ENCODE peak calls at places on chromosomes 16 and 17, in seven cellular contexts. O is heart right ventricle; I is keratinocyte; Q is CD4-positive, alpha-beta T cell; Y is AG09309; C is upper lobe of left lung; P is HFFc6. A is an unnamed sample.

GRCh38 chr17:64163468-64163867 is 33.5 kb upstream of the ERN1 start:
- DNase-seq in P (no peak), I (no peak), O (no peak), C (no peak), Q (no peak), Y (no peak), A (no peak)

GRCh38 chr16:59192551-59193199 is 458.6 kb upstream of the GOT2 start:
- DNase-seq in Y (no peak), I (no peak), P (peak; percentile 9), O (peak; percentile 6), Q (no peak), C (no peak), A (no peak)

GRCh38 chr17:73638556-73638955 is 5.7 kb downstream of the SDK2 start:
- DNase-seq in Q (no peak), O (no peak), I (no peak), P (no peak), C (no peak), Y (no peak), A (no peak)

GRCh38 chr17:5121186-5121841 is 5.5 kb downstream of the USP6 start:
- DNase-seq in I (no peak), P (no peak), Y (no peak), C (no peak), O (no peak), Q (no peak), A (no peak)

GRCh38 chr17:58677204-58677880 is 14.5 kb downstream of the TEX14 start:
- DNase-seq in I (no peak), P (peak; percentile 54), Y (no peak), O (no peak), Q (no peak), C (no peak), A (peak; percentile 44)

GRCh38 chr16:88315543-88316105 is 67.1 kb upstream of the ZNF469 start:
- DNase-seq in P (peak; percentile 37), C (no peak), I (no peak), Y (no peak), Q (no peak), O (peak; percentile 31), A (no peak)

GRCh38 chr17:66675273-66675990 is 159.5 kb upstream of the CACNG5 start:
- DNase-seq in P (no peak), Y (no peak), O (no peak), Q (no peak), I (no peak), C (peak; percentile 32), A (no peak)

GRCh38 chr17:55750750-55751641 is at the start of gene PCTP:
- DNase-seq in P (peak; percentile 94), O (peak; percentile 94), Q (peak; percentile 77), Y (peak; percentile 62), I (peak; percentile 40), C (peak; percentile 98), A (peak; percentile 94)

GRCh38 chr17:28385037-28385797 is 13.7 kb downstream of the SARM1 start:
- DNase-seq in O (no peak), P (no peak), Y (no peak), Q (no peak), I (no peak), C (peak; percentile 46), A (no peak)

GRCh38 chr17:55155867-55156560 is 108.7 kb upstream of the HLF start:
- DNase-seq in P (no peak), O (no peak), Y (no peak), I (no peak), Q (no peak), C (no peak), A (no peak)

GRCh38 chr17:66775881-66776400 is 59.0 kb upstream of the CACNG5 start:
- DNase-seq in O (no peak), Y (no peak), C (no peak), P (no peak), I (no peak), Q (no peak), A (no peak)

GRCh38 chr17:4045477-4045876 is 81.2 kb upstream of the ATP2A3 start:
- DNase-seq in C (no peak), P (no peak), Y (no peak), O (no peak), I (no peak), Q (no peak), A (no peak)

GRCh38 chr16:54286330-54287017 is at the start of gene IRX3:
- DNase-seq in O (peak; percentile 92), P (peak; percentile 79), I (peak; percentile 46), C (peak; percentile 89), Q (no peak), Y (peak; percentile 70), A (peak; percentile 94)

GRCh38 chr17:47945080-47945479 is 3.7 kb downstream of the PNPO start:
- DNase-seq in C (no peak), P (no peak), O (no peak), Y (peak; percentile 32), Q (peak; percentile 12), I (no peak), A (no peak)

GRCh38 chr16:47049901-47050583 is 76.6 kb upstream of the DNAJA2 start:
- DNase-seq in I (no peak), P (no peak), Y (no peak), Q (no peak), C (no peak), O (no peak), A (no peak)

GRCh38 chr16:56729736-56730662 is at the start of gene NUP93:
- DNase-seq in Q (peak; percentile 88), C (peak; percentile 92), O (peak; percentile 92), Y (peak; percentile 52), P (peak; percentile 85), I (peak; percentile 69), A (peak; percentile 92)

GRCh38 chr16:4098496-4098895 is 17.7 kb downstream of the ADCY9 start:
- DNase-seq in O (no peak), I (no peak), Y (no peak), Q (no peak), P (peak; percentile 9), C (no peak), A (no peak)

GRCh38 chr16:89241187-89242003 is 23.9 kb downstream of the ZNF778 start:
- DNase-seq in C (peak; percentile 70), O (peak; percentile 62), P (peak; percentile 66), Q (peak; percentile 73), I (no peak), Y (peak; percentile 44), A (peak; percentile 64)

GRCh38 chr17:82666931-82667667 is 18.9 kb upstream of the WDR45B start:
- DNase-seq in P (no peak), C (no peak), Q (no peak), I (no peak), Y (no peak), O (no peak), A (no peak)

DNA sequence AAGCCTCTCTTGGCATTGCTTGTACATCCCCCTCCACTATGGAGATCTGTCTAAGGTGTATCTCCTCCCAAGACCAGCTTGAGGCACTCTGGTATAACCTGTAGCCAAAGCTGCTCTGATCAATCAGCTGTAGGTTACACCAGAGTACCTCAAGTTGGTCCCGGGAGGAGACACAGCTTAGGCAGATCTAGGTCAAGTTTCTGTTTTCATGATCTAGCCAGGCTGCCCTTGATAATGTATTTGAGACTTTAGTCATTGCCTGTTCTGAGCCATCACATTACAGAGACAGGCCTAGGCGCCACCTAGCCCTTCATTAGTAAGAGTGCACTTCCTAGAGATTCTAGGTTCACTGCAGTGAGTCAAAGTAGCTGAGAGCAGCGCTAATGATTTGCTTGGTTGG is 31.4 kb downstream of the ASGR1 start:
- DNase-seq in Y (no peak), I (no peak), O (no peak), C (no peak), P (no peak), Q (no peak), A (no peak)
- TF ChIP-seq CTCF in Y (no peak), I (no peak), O (no peak), C (no peak), P (no peak), Q (no peak), A (no peak)

DNA sequence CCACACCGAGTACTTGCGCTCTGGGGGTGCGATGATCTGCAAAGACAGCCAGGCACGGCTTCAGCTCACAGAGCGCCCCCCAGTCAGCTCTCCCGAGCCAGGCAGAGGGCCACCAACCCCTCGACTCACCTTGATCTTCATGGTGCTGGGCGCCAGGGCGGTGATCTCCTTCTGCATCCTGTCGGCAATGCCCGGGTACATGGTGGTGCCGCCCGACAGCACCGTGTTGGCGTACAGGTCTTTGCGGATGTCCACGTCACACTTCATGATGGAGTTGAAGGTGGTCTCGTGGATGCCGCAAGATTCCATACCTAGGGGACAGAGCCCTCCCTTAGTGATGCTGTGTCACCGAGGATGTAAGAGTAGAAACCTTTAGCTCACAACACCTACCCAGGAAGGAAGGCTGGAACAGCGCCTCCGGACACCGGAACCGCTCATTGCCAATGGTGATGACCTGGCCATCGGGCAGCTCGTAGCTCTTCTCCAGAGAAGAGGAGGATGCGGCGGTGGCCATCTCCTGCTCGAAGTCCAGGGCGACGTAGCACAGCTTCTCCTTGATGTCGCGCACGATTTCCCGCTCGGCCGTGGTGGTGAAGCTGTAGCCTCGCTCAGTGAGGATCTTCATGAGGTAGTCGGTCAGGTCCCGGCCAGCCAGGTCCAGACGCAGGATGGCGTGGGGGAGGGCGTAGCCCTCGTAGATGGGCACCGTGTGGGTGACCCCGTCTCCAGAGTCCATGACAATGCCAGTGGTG is 1.6 kb downstream of the ACTG1 start:
- DNase-seq in Y (no peak), C (no peak), O (no peak), I (no peak), Q (peak; percentile 54), P (peak; percentile 39), A (peak; percentile 58)
- TF ChIP-seq CTCF in Y (no peak), C (no peak), O (no peak), I (no peak), Q (no peak), P (no peak), A (no peak)

GRCh38 chr17:80283116-80283852 is 22.6 kb downstream of the RNF213 start:
- DNase-seq in O (no peak), Y (no peak), P (no peak), C (no peak), Q (no peak), I (no peak), A (no peak)

GRCh38 chr17:80285237-80285920 is 24.7 kb downstream of the RNF213 start:
- DNase-seq in Q (no peak), C (no peak), P (no peak), Y (no peak), O (no peak), I (no peak), A (no peak)

GRCh38 chr17:80287038-80287437 is 26.4 kb downstream of the RNF213 start:
- DNase-seq in O (no peak), Q (no peak), C (no peak), P (no peak), I (no peak), Y (no peak), A (no peak)

GRCh38 chr17:80286638-80286960 is 25.9 kb downstream of the RNF213 start:
- DNase-seq in Y (no peak), O (no peak), P (no peak), C (no peak), Q (no peak), I (no peak), A (no peak)

DNA sequence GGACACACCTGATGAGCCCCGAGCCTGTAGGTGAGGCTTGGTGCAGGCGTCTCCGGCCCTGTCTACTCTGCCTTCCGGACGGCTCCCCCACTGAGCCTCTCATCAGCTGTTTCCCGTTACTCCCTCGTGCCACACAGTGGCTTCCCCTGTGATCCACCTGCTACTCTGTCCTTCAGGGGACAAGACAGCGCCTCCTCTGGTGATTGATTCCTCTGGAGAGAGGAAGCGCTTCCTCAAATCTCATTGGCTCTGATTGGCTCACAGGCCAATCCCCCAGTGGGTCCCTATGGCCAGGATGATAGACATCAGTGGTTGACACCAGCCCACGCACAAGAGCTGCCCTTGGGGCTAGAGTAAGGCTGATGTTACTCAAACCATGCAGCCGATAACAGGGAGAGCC is 24.0 kb downstream of the RNF213 start:
- DNase-seq in O (no peak), Y (no peak), Q (peak; percentile 23), C (no peak), I (no peak), P (no peak), A (no peak)
- TF ChIP-seq CTCF in O (no peak), Y (no peak), Q (no peak), C (no peak), I (no peak), P (peak; percentile 42), A (peak; percentile 3)

GRCh38 chr16:11350531-11351335 is 5.5 kb downstream of the RMI2 start:
- DNase-seq in P (peak; percentile 80), C (no peak), I (no peak), Y (peak; percentile 90), Q (no peak), O (no peak), A (peak; percentile 91)
- TF ChIP-seq CTCF in P (no peak), C (no peak), I (no peak), Y (no peak), Q (no peak), O (no peak), A (no peak)

A was measured in foreskin fibroblast.